ENCODE peak calls at places on chromosomes 7 and 10, in seven cellular contexts. O is NCI-H1694 treated with DMSO at 0.1 percent for 48 hours, Y is NCI-H2029 treated with DMSO at 0.1 percent for 48 hours, I is RWPE1, P is esophagus squamous epithelium, H is germinal center, A is left ventricle myocardium inferior. J is an unnamed sample.

GRCh38 chr7:132500727-132501410 is 75.4 kb downstream of the PLXNA4 start:
- DNase-seq in Y (no peak), P (no peak), O (no peak), I (no peak), A (peak; percentile 71), H (no peak), J (no peak)

GRCh38 chr7:47886412-47886811 is 61.9 kb downstream of the PKD1L1 start:
- DNase-seq in I (no peak), Y (no peak), P (no peak), O (no peak), H (no peak), A (no peak), J (no peak)

GRCh38 chr7:151802469-151802846 is 74.5 kb downstream of the PRKAG2 start:
- DNase-seq in I (no peak), O (no peak), P (no peak), Y (no peak), A (no peak), H (no peak), J (no peak)

GRCh38 chr10:23368816-23369640 is 24.4 kb upstream of the C10orf67 start:
- DNase-seq in O (no peak), Y (no peak), A (no peak), H (peak; percentile 60), P (no peak), I (no peak), J (no peak)

GRCh38 chr7:25117226-25118047 is 7.6 kb downstream of the CYCS start:
- DNase-seq in I (no peak), Y (no peak), P (no peak), H (peak; percentile 70), O (no peak), A (no peak), J (no peak)

GRCh38 chr7:159105845-159106614 is 38.6 kb downstream of the VIPR2 start:
- DNase-seq in A (no peak), H (no peak), P (no peak), I (no peak), Y (no peak), O (no peak), J (no peak)

GRCh38 chr7:156515911-156516790 is 124.4 kb upstream of the RNF32 start:
- DNase-seq in O (no peak), Y (no peak), H (no peak), A (no peak), I (no peak), P (no peak), J (no peak)

GRCh38 chr10:16887565-16887964 is 70.3 kb upstream of the RSU1 start:
- DNase-seq in O (no peak), I (no peak), P (no peak), Y (no peak), A (no peak), H (no peak), J (no peak)

GRCh38 chr7:139358541-139359365 is 941 bp upstream of the LUC7L2 start:
- DNase-seq in A (no peak), O (no peak), H (no peak), I (peak; percentile 13), Y (no peak), P (peak; percentile 56), J (peak; percentile 33)

GRCh38 chr10:89215511-89215910 is 8.4 kb upstream of the CH25H start:
- DNase-seq in I (no peak), Y (no peak), O (no peak), P (no peak), H (no peak), A (no peak), J (no peak)

GRCh38 chr10:43383204-43383971 is 12.0 kb downstream of the FXYD4 start:
- DNase-seq in I (no peak), P (no peak), H (no peak), Y (no peak), A (peak; percentile 10), O (no peak), J (no peak)

GRCh38 chr10:69679736-69680135 is 49.7 kb downstream of the FAM241B start:
- DNase-seq in P (no peak), Y (no peak), H (no peak), A (no peak), I (no peak), O (no peak), J (no peak)

GRCh38 chr7:5550385-5550784 is 126.8 kb upstream of the TNRC18 start:
- DNase-seq in A (no peak), H (no peak), P (no peak), O (no peak), I (no peak), Y (no peak), J (no peak)

GRCh38 chr7:130113887-130114286 is 43.6 kb downstream of the KLHDC10 start:
- DNase-seq in P (no peak), A (no peak), H (no peak), I (no peak), O (no peak), Y (no peak), J (no peak)

GRCh38 chr10:95906675-95907453 is 911 bp upstream of the CC2D2B start:
- DNase-seq in A (peak; percentile 26), O (peak; percentile 33), Y (no peak), H (peak; percentile 30), I (peak; percentile 54), P (no peak), J (peak; percentile 28)

GRCh38 chr10:13560597-13560996 is 26.2 kb upstream of the PRPF18 start:
- DNase-seq in I (no peak), O (no peak), P (no peak), A (no peak), Y (no peak), H (no peak), J (no peak)

GRCh38 chr10:101230185-101230917 is 1.1 kb upstream of the LBX1 start:
- DNase-seq in P (no peak), I (no peak), O (no peak), H (no peak), Y (no peak), A (no peak), J (no peak)

GRCh38 chr7:129391546-129392211 is 42.6 kb upstream of the STRIP2 start:
- DNase-seq in Y (no peak), I (no peak), H (no peak), P (no peak), O (no peak), A (no peak), J (no peak)

GRCh38 chr10:86401588-86402282 is 35.1 kb upstream of the GRID1 start:
- DNase-seq in Y (no peak), I (no peak), H (no peak), O (no peak), P (no peak), A (no peak), J (no peak)

GRCh38 chr10:110013615-110014293 is 6.0 kb downstream of the ADD3 start:
- DNase-seq in Y (no peak), I (peak; percentile 51), O (no peak), P (no peak), A (no peak), H (no peak), J (no peak)

GRCh38 chr7:105838273-105839141 is 37.9 kb downstream of the ATXN7L1 start:
- DNase-seq in P (no peak), H (no peak), O (peak; percentile 48), Y (peak; percentile 64), A (peak; percentile 29), I (peak; percentile 22), J (no peak)

GRCh38 chr7:17056491-17057142 is 174.8 kb upstream of the AGR3 start:
- DNase-seq in I (no peak), P (no peak), A (no peak), H (no peak), O (no peak), Y (no peak), J (no peak)